ENCODE peak calls at places on chromosomes 13 and 19, in six cellular contexts. Y is GM12878, Q is K562, I is HepG2, M is SK-N-SH, W is HCT116. D is an unnamed sample.
A peak's percentile ranks its signal among the peaks of the same experiment; 100 is the strongest.

GRCh38 chr19:56162258-56162657 is 13.6 kb upstream of the GALP start:
- DNase-seq in Y (no peak), Q (peak; percentile 56), I (no peak), M (no peak), W (no peak), D (no peak)

GRCh38 chr19:7895565-7895964 is 7.3 kb downstream of the LRRC8E start:
- DNase-seq in Y (no peak), Q (no peak), I (no peak), M (no peak), W (no peak), D (no peak)

GRCh38 chr13:113651511-113652403 is 6.2 kb downstream of the ATP4B start:
- DNase-seq in Y (no peak), Q (no peak), I (no peak), M (no peak), W (no peak), D (no peak)

GRCh38 chr19:16951529-16951928 is 62.7 kb downstream of the F2RL3 start:
- DNase-seq in Y (no peak), Q (no peak), I (no peak), M (no peak), W (no peak), D (no peak)

GRCh38 chr19:45097450-45097775 is 4.4 kb downstream of the PPP1R37 start:
- DNase-seq in Y (no peak), Q (no peak), I (no peak), M (no peak), W (no peak), D (no peak)

GRCh38 chr13:42065414-42065813 is 17.0 kb downstream of the DGKH start:
- DNase-seq in Y (no peak), Q (no peak), I (no peak), M (no peak), W (no peak), D (no peak)

GRCh38 chr13:63209330-63210017 is 1793.8 kb upstream of the PCDH20 start:
- DNase-seq in Y (no peak), Q (no peak), I (no peak), M (no peak), W (no peak), D (no peak)

GRCh38 chr13:45120967-45121366 is 657 bp downstream of the GTF2F2 start:
- DNase-seq in Y (no peak), Q (no peak), I (no peak), M (no peak), W (no peak), D (no peak)

GRCh38 chr13:77330009-77330471 is 3.1 kb upstream of the MYCBP2 start:
- DNase-seq in Y (no peak), Q (no peak), I (no peak), M (no peak), W (no peak), D (no peak)

GRCh38 chr13:98565726-98566577 is 11.0 kb downstream of the STK24 start:
- DNase-seq in Y (no peak), Q (no peak), I (no peak), M (peak; percentile 38), W (no peak), D (no peak)

GRCh38 chr13:50071399-50071798 is 56.2 kb downstream of the KCNRG start:
- DNase-seq in Y (no peak), Q (no peak), I (no peak), M (peak; percentile 10), W (no peak), D (no peak)

GRCh38 chr19:40802300-40803169 is 3.5 kb downstream of the EGLN2 start:
- DNase-seq in Y (no peak), Q (peak; percentile 69), I (no peak), M (peak; percentile 67), W (no peak), D (no peak)

GRCh38 chr19:21468791-21469190 is 36.6 kb upstream of the ZNF429 start:
- DNase-seq in Y (no peak), Q (no peak), I (no peak), M (no peak), W (no peak), D (no peak)

GRCh38 chr19:48398329-48399235 is 5.1 kb downstream of the GRIN2D start:
- DNase-seq in Y (no peak), Q (peak; percentile 97), I (peak; percentile 44), M (peak; percentile 96), W (peak; percentile 91), D (no peak)

DNA sequence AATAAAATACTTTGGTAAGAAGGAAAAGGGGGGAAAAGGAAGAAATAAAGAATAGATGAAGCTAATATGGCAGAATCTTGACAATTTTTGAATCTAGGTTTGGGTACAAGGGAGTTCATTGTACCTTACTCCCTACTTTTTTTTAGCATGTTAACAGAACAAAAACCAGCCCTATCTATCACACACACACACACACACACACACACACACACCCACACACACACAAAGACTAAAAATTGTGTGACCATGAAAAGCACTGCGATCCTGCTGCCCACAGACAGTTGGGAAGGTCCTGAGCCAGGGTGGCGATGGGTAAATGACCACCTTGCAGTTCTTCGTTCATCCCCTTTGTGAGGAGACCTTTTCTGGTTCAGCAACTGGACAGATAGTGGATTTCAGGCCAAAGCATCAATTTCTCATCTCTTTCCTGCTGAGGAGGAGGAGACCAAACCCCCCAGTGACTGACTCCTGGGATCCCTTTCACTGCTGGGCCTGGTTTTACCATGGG is 91.8 kb downstream of the SIPA1L3 start:
- DNase-seq in Y (no peak), Q (no peak), I (no peak), M (no peak), W (no peak), D (no peak)
- H3K4me3 ChIP-seq in Y (no peak overlapping the region), Q (no peak overlapping the region), I (no peak overlapping the region), M (no peak overlapping the region), W (peak overlapping the region; percentile 1), D (no peak overlapping the region)

DNA sequence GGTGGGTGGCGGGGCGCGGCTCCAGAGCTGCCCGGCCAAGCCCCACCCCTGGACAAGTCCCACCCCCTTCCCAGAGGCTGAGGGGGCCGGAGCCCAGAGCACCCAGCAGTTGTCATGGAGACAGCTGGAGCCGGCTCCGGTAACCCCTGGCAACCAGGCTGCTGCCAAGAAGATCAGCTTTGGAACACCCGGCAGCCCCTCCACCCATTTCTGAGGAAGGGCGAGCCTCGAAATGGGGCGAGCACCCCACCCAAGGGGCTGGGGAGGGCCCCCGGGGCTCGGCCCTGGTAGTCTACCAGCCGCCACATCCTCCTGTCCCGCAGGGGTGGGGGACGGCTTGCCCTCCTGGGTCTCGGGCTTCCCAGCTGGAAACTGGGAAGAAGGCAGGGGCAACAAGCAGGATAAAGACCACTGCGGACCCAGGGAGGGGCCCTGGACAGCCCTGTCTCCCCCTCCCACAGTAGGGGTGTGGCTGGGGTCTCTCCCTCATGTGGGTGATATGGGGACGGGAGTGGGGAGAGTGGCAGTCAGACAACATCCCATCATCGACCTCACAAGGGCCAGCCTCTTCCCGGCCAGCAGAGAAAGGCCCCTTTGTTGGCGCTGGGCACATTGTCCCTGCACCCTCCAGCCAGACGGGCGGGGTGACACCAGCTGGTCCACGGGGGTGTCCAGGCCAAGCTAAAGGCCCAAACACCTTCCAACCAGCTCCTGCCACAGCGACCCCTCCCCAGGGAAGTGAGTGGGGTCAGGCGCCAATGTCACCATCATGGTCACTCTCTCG is 1.5 kb downstream of the CERS1 start:
- DNase-seq in Y (no peak), Q (peak; percentile 41), I (no peak), M (peak; percentile 97), W (no peak), D (no peak)
- TF ChIP-seq REST in Y (no peak), Q (no peak), I (no peak), M (no peak), W (no peak), D (no peak)

GRCh38 chr19:42361545-42361910 is 28.6 kb downstream of the CNFN start:
- DNase-seq in Y (no peak), Q (no peak), I (no peak), M (no peak), W (no peak), D (no peak)
- TF ChIP-seq SIN3A in Y (no peak), Q (no peak), I (no peak), M (no peak), W (no peak), D (no peak)

DNA sequence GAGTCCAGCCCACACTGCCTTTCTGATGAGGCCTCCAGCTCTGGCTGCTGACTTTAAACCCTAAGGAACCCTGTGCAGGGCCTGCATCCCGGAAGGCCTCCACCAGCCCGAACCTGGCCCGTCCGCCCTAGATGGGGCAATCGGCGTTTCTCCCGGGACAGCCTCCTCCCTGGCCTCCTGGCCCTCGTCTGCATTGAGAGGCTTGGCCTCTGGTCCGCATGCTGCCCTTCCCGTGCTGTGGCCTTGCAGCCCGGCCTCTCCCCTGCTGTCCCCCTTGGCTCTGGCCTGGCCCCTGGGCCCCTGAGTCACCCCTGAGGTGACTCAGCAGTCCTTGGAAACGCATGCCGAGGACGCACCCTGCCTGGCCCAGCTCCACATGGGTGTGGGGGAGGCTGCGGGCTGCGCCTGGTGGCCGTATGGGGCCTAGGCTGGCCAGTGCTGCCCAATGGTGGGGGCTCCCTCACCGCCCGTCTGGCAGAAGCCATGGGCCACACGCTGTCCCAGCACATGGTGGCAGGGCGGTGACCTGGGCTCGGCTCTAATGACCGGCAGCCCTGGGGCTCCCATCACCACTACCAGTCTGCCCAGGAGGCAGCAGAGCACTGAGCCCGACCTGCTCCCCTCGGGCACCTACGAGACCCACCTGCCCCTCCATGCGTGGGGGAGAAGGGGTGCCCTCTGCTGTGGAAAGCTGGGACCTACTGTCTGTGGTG is 25.7 kb downstream of the SH3GL1 start:
- DNase-seq in Y (no peak), Q (peak; percentile 97), I (peak; percentile 79), M (no peak), W (peak; percentile 63), D (peak; percentile 53)
- H3K4me3 ChIP-seq in Y (peak overlapping the region; percentile 52), Q (peak overlapping the region; percentile 14), I (peak overlapping the region; percentile 53), M (no peak overlapping the region), W (peak overlapping the region; percentile 30), D (no peak overlapping the region)

GRCh38 chr13:79973533-79973963 is 367.4 kb downstream of the SPRY2 start:
- DNase-seq in Y (no peak), Q (peak; percentile 3), I (no peak), M (peak; percentile 2), W (no peak), D (no peak)
- TF ChIP-seq REST in Y (no peak), Q (no peak), I (no peak), M (no peak), W (no peak), D (no peak)

GRCh38 chr19:54388001-54388802 is 23.5 kb upstream of the LAIR1 start:
- DNase-seq in Y (no peak), Q (no peak), I (no peak), M (no peak), W (no peak), D (no peak)
- TF ChIP-seq SIN3A in Y (no peak), Q (no peak), I (no peak), M (no peak), W (no peak), D (no peak)

GRCh38 chr19:3819989-3820388 is 33.8 kb upstream of the MATK start:
- DNase-seq in Y (no peak), Q (no peak), I (no peak), M (no peak), W (no peak), D (no peak)

GRCh38 chr19:3816566-3817218 is 30.5 kb upstream of the MATK start:
- DNase-seq in Y (no peak), Q (no peak), I (no peak), M (no peak), W (no peak), D (no peak)

GRCh38 chr19:3817761-3818160 is 31.6 kb upstream of the MATK start:
- DNase-seq in Y (no peak), Q (no peak), I (no peak), M (no peak), W (no peak), D (no peak)

GRCh38 chr19:3818479-3818878 is 32.3 kb upstream of the MATK start:
- DNase-seq in Y (no peak), Q (no peak), I (no peak), M (no peak), W (no peak), D (no peak)

GRCh38 chr19:3818918-3819317 is 32.7 kb upstream of the MATK start:
- DNase-seq in Y (no peak), Q (no peak), I (no peak), M (no peak), W (no peak), D (no peak)
- H3K4me3 ChIP-seq in Y (no peak overlapping the region), Q (no peak overlapping the region), I (no peak overlapping the region), M (no peak overlapping the region), W (no peak overlapping the region), D (no peak overlapping the region)